ENCODE peak calls at places on chromosomes 3 and 15, in four cellular contexts. O is H4, T is spleen, E is NCI-H1092. N is an unnamed sample.

GRCh38 chr3:155032918-155033317 is 47.2 kb upstream of the MME start:
- DNase-seq in O (no peak), T (no peak), E (no peak), N (no peak)

GRCh38 chr3:151580592-151580991 is 119.7 kb upstream of the IGSF10 start:
- DNase-seq in O (peak), T (no peak), E (no peak), N (peak)

GRCh38 chr3:39383190-39383912 is at the start of gene SLC25A38:
- DNase-seq in O (peak), T (peak), E (no peak), N (no peak)

GRCh38 chr3:148896062-148896461 is 31.0 kb downstream of the CPA3 start:
- DNase-seq in O (no peak), T (no peak), E (no peak), N (no peak)

GRCh38 chr3:126100688-126101301 is 16.9 kb upstream of the SLC41A3 start:
- DNase-seq in O (peak), T (no peak), E (no peak), N (no peak)

GRCh38 chr15:65211157-65211982 is at the start of gene CILP:
- DNase-seq in O (no peak), T (no peak), E (peak), N (no peak)

GRCh38 chr15:38522922-38523321 is 41.7 kb downstream of the RASGRP1 start:
- DNase-seq in O (no peak), T (no peak), E (no peak), N (no peak)

GRCh38 chr3:70982274-70982673 is 601.3 kb downstream of the FOXP1 start:
- DNase-seq in O (peak), T (no peak), E (no peak), N (no peak)

GRCh38 chr3:194254032-194254431 is 97.1 kb downstream of the CPN2 start:
- DNase-seq in O (peak), T (no peak), E (no peak), N (no peak)

GRCh38 chr3:8621872-8622271 is 22.7 kb downstream of the SSUH2 start:
- DNase-seq in O (peak), T (no peak), E (no peak), N (no peak)

GRCh38 chr3:157810924-157811718 is 295.1 kb downstream of the SHOX2 start:
- DNase-seq in O (no peak), T (no peak), E (no peak), N (peak)

GRCh38 chr3:187770224-187770623 is 25.0 kb upstream of the BCL6 start:
- DNase-seq in O (no peak), T (no peak), E (no peak), N (no peak)

GRCh38 chr3:58495101-58495500 is 3.2 kb downstream of the KCTD6 start:
- DNase-seq in O (no peak), T (no peak), E (no peak), N (no peak)

GRCh38 chr15:89332446-89332845 is 2.2 kb downstream of the POLG start:
- DNase-seq in O (no peak), T (no peak), E (no peak), N (no peak)

GRCh38 chr3:37899101-37899707 is 37.5 kb downstream of the CTDSPL start:
- DNase-seq in O (no peak), T (no peak), E (no peak), N (no peak)

GRCh38 chr3:182243625-182244024 is 531.9 kb downstream of the SOX2 start:
- DNase-seq in O (no peak), T (no peak), E (no peak), N (no peak)

GRCh38 chr15:83065431-83065830 is 1.6 kb downstream of the BTBD1 start:
- DNase-seq in O (no peak), T (no peak), E (no peak), N (no peak)

GRCh38 chr3:181985386-181985785 is 273.7 kb downstream of the SOX2 start:
- DNase-seq in O (no peak), T (no peak), E (no peak), N (no peak)

GRCh38 chr3:98846101-98846500 is 55.4 kb downstream of the DCBLD2 start:
- DNase-seq in O (no peak), T (no peak), E (no peak), N (no peak)

GRCh38 chr3:126554560-126555525 is 3.9 kb downstream of the C3orf22 start:
- DNase-seq in O (no peak), T (peak), E (no peak), N (no peak)

GRCh38 chr3:81352867-81353266 is 408.6 kb downstream of the GBE1 start:
- DNase-seq in O (no peak), T (no peak), E (no peak), N (no peak)

GRCh38 chr15:39127925-39128617 is 452.8 kb upstream of the THBS1 start:
- DNase-seq in O (peak), T (no peak), E (no peak), N (no peak)

GRCh38 chr3:94099311-94099710 is 36.5 kb downstream of the NSUN3 start:
- DNase-seq in O (no peak), T (no peak), E (no peak), N (no peak)

GRCh38 chr15:87599616-87600015 is 656.9 kb downstream of the NTRK3 start:
- DNase-seq in O (no peak), T (no peak), E (no peak), N (no peak)

GRCh38 chr15:74167891-74168331 is 5.6 kb upstream of the ISLR start:
- DNase-seq in O (no peak), T (no peak), E (no peak), N (no peak)

GRCh38 chr3:179233043-179233442 is 17.9 kb downstream of the KCNMB3 start:
- DNase-seq in O (no peak), T (no peak), E (no peak), N (no peak)

GRCh38 chr3:143535994-143536784 is 312.1 kb downstream of the SLC9A9 start:
- DNase-seq in O (no peak), T (no peak), E (no peak), N (no peak)

GRCh38 chr3:171225698-171226097 is 199.2 kb upstream of the SLC2A2 start:
- DNase-seq in O (peak), T (no peak), E (no peak), N (no peak)

GRCh38 chr15:29534378-29534777 is 264.8 kb upstream of the NSMCE3 start:
- DNase-seq in O (no peak), T (no peak), E (no peak), N (no peak)

GRCh38 chr3:41304603-41305002 is 105.3 kb downstream of the CTNNB1 start:
- DNase-seq in O (peak), T (no peak), E (no peak), N (no peak)

GRCh38 chr15:83436513-83437158 is 10.5 kb upstream of the SH3GL3 start:
- DNase-seq in O (peak), T (no peak), E (no peak), N (no peak)

GRCh38 chr15:93030430-93031102 is 58.4 kb downstream of the RGMA start:
- DNase-seq in O (peak), T (peak), E (peak), N (peak)

GRCh38 chr3:53544357-53544756 is 49.9 kb downstream of the CACNA1D start:
- DNase-seq in O (no peak), T (no peak), E (no peak), N (no peak)

GRCh38 chr15:75712668-75713337 is at the start of gene CSPG4:
- DNase-seq in O (no peak), T (no peak), E (no peak), N (peak)

GRCh38 chr3:71062920-71063767 is 520.4 kb downstream of the FOXP1 start:
- DNase-seq in O (no peak), T (no peak), E (no peak), N (no peak)

GRCh38 chr3:172659246-172660002 is 51.4 kb downstream of the NCEH1 start:
- DNase-seq in O (no peak), T (no peak), E (no peak), N (no peak)

GRCh38 chr15:89404023-89404422 is 69.4 kb upstream of the POLG start:
- DNase-seq in O (no peak), T (no peak), E (no peak), N (no peak)